ENCODE peak calls at places on chromosomes 12 and 14, in four cellular contexts. F is endodermal cell, H is HepG2, J is tibial nerve. S is an unnamed sample.

GRCh38 chr12:123900898-123901376 is 71.7 kb downstream of the CCDC92 start:
- DNase-seq in F (peak; percentile 84), H (no peak), J (no peak), S (peak; percentile 18)

GRCh38 chr12:112025808-112026375 is 12.7 kb downstream of the ERP29 start:
- DNase-seq in F (no peak), H (no peak), J (no peak), S (no peak)

GRCh38 chr12:64325055-64325454 is 65.5 kb downstream of the C12orf56 start:
- DNase-seq in F (peak; percentile 55), H (no peak), J (no peak), S (no peak)

GRCh38 chr12:24840046-24840800 is 108.7 kb downstream of the BCAT1 start:
- DNase-seq in F (no peak), H (no peak), J (no peak), S (no peak)

GRCh38 chr12:55818886-55819285 is 1.0 kb downstream of the ORMDL2 start:
- DNase-seq in F (peak; percentile 30), H (no peak), J (no peak), S (no peak)

GRCh38 chr14:105137481-105138020 is 31.0 kb downstream of the JAG2 start:
- DNase-seq in F (peak; percentile 51), H (no peak), J (no peak), S (no peak)

GRCh38 chr12:98594050-98594853 is 766 bp downstream of the SLC25A3 start:
- DNase-seq in F (peak; percentile 45), H (no peak), J (no peak), S (peak; percentile 45)

GRCh38 chr12:45909041-45909713 is 81.2 kb downstream of the SCAF11 start:
- DNase-seq in F (no peak), H (no peak), J (no peak), S (no peak)

GRCh38 chr14:31987691-31988090 is 89.4 kb upstream of the ARHGAP5 start:
- DNase-seq in F (no peak), H (no peak), J (no peak), S (no peak)

GRCh38 chr12:40469736-40470135 is 222.5 kb upstream of the CNTN1 start:
- DNase-seq in F (no peak), H (no peak), J (no peak), S (no peak)

GRCh38 chr14:78018283-78018682 is 151.9 kb upstream of the NRXN3 start:
- DNase-seq in F (no peak), H (no peak), J (no peak), S (no peak)

GRCh38 chr14:89638888-89639287 is 221.9 kb upstream of the FOXN3 start:
- DNase-seq in F (no peak), H (no peak), J (no peak), S (no peak)

GRCh38 chr12:102539651-102540553 is 59.5 kb upstream of the IGF1 start:
- DNase-seq in F (peak; percentile 81), H (peak; percentile 31), J (no peak), S (peak; percentile 7)

GRCh38 chr12:12474931-12475485 is 87.7 kb downstream of the DUSP16 start:
- DNase-seq in F (no peak), H (no peak), J (no peak), S (no peak)

GRCh38 chr14:73751157-73751691 is 37.0 kb upstream of the PNMA1 start:
- DNase-seq in F (no peak), H (no peak), J (no peak), S (no peak)

GRCh38 chr12:97642906-97643305 is 180.3 kb downstream of the RMST start:
- DNase-seq in F (no peak), H (no peak), J (no peak), S (no peak)

GRCh38 chr12:88578274-88578673 is 2.0 kb downstream of the KITLG start:
- DNase-seq in F (peak; percentile 65), H (peak; percentile 29), J (no peak), S (no peak)

GRCh38 chr14:105526781-105527380 is 498 bp downstream of the TMEM121 start:
- DNase-seq in F (no peak), H (no peak), J (no peak), S (no peak)

GRCh38 chr12:64895541-64895940 is 71.1 kb downstream of the TBC1D30 start:
- DNase-seq in F (no peak), H (no peak), J (no peak), S (no peak)

GRCh38 chr12:111248221-111248620 is 120.7 kb downstream of the PHETA1 start:
- DNase-seq in F (peak; percentile 64), H (no peak), J (no peak), S (peak; percentile 28)

GRCh38 chr12:64083285-64084210 is 138.5 kb downstream of the KICS2 start:
- DNase-seq in F (no peak), H (no peak), J (peak; percentile 64), S (peak; percentile 96)

GRCh38 chr12:4037747-4038312 is 164.6 kb upstream of the PARP11 start:
- DNase-seq in F (peak; percentile 66), H (peak; percentile 44), J (no peak), S (peak; percentile 58)

GRCh38 chr12:121529184-121529583 is 51.6 kb downstream of the KDM2B start:
- DNase-seq in F (no peak), H (no peak), J (no peak), S (no peak)

GRCh38 chr12:121533391-121534090 is 47.3 kb downstream of the KDM2B start:
- DNase-seq in F (no peak), H (no peak), J (no peak), S (no peak)

GRCh38 chr12:121530600-121531355 is 50.0 kb downstream of the KDM2B start:
- DNase-seq in F (peak; percentile 90), H (no peak), J (peak; percentile 30), S (no peak)

GRCh38 chr12:121532503-121533390 is 48.1 kb downstream of the KDM2B start:
- DNase-seq in F (no peak), H (no peak), J (no peak), S (peak; percentile 86)

DNA sequence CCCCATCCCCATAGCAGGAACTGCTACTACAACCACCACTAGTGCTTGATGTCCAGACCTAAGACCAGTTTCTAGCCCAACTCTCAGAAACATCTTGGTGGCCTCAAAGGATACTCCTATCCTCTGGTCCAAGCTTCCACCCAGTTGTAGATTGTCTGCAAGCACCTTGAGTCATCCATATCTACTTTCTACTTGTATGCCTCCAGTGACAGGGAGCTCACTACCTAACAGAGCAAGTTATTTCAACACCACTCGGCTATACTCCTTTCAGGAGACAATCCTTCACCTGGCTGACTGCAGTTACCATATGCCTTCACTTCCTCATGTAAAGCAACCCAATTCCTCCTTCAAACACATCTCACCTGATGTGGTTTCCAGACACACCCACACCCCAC is 49.5 kb downstream of the KDM2B start:
- DNase-seq in F (no peak), H (no peak), J (no peak), S (no peak)
- H3K4me1 ChIP-seq in F (no peaks in the 10 kb centered on the region), H (peaks cover 16% of the 10 kb centered on the region), J (peaks cover 7% of the 10 kb centered on the region), S (peaks cover 15% of the 10 kb centered on the region)

GRCh38 chr14:103107941-103108748 is 13.6 kb downstream of the EXOC3L4 start:
- DNase-seq in F (peak; percentile 67), H (no peak), J (no peak), S (no peak)
- H3K4me1 ChIP-seq in F (peaks cover 5% of the 10 kb centered on the region), H (peaks cover 87% of the 10 kb centered on the region), J (peaks cover 30% of the 10 kb centered on the region), S (peaks cover 20% of the 10 kb centered on the region)

GRCh38 chr12:108839890-108840230 is 17.5 kb downstream of the SSH1 start:
- DNase-seq in F (no peak), H (no peak), J (no peak), S (no peak)
- H3K4me1 ChIP-seq in F (no peaks in the 10 kb centered on the region), H (peaks cover 27% of the 10 kb centered on the region), J (peaks cover 68% of the 10 kb centered on the region), S (peaks cover 30% of the 10 kb centered on the region)

DNA sequence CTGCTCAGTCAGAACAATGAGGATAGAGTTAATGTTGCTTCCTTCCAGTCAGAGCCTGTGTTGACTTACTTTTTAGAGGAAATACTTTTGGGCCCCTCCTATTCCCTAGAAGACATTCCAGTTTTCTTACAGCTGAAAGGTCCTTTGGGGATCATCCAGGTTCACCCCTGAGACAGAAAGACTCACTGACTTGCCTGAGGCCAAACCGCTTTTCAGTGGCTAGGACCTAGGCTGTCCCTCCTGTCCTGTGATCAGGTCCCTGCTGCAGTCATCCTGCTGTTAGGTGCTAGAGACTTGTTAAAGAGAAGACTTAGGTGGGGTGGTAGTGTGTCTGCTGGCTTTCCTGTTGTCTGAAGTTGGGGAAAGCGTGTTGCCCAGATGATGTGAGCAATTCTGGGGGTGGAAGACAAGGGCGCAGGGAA is 39.6 kb downstream of the SUSD6 start:
- DNase-seq in F (peak; percentile 67), H (no peak), J (no peak), S (no peak)
- H3K4me1 ChIP-seq in F (peaks cover 17% of the 10 kb centered on the region), H (peaks cover 80% of the 10 kb centered on the region), J (peaks cover 66% of the 10 kb centered on the region), S (peaks cover 59% of the 10 kb centered on the region)

GRCh38 chr14:76948213-76948947 is 80.1 kb downstream of the IRF2BPL start:
- DNase-seq in F (peak; percentile 70), H (peak; percentile 46), J (no peak), S (no peak)

GRCh38 chr14:76950043-76951020 is 78.2 kb downstream of the IRF2BPL start:
- DNase-seq in F (no peak), H (no peak), J (no peak), S (peak; percentile 58)

GRCh38 chr14:76953196-76953945 is 75.1 kb downstream of the IRF2BPL start:
- DNase-seq in F (no peak), H (peak; percentile 45), J (peak; percentile 41), S (no peak)

GRCh38 chr14:76948976-76949375 is 79.5 kb downstream of the IRF2BPL start:
- DNase-seq in F (no peak), H (no peak), J (no peak), S (no peak)

DNA sequence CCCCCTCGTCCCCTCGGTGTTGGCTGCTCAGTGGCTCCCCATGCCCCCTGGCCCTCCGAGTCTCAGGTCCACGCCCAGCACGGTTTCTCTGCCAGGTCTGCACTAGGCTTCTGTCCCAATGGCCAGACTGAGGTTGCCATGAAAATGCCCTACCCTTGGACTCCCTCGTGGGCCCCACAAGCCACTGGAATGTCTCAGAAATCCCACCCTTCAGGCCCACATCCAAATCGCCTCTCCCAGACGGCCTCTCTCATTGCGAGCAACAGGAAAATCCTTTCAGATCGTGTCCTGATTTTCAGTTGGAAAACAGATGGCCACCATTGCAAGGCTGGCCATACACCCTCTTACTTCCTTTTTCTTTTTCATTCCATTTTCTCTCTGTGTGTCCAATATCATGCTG is 77.4 kb downstream of the IRF2BPL start:
- DNase-seq in F (no peak), H (no peak), J (no peak), S (no peak)
- H3K4me1 ChIP-seq in F (peaks cover 14% of the 10 kb centered on the region), H (peaks cover 88% of the 10 kb centered on the region), J (peaks cover 84% of the 10 kb centered on the region), S (peaks cover 24% of the 10 kb centered on the region)

DNA sequence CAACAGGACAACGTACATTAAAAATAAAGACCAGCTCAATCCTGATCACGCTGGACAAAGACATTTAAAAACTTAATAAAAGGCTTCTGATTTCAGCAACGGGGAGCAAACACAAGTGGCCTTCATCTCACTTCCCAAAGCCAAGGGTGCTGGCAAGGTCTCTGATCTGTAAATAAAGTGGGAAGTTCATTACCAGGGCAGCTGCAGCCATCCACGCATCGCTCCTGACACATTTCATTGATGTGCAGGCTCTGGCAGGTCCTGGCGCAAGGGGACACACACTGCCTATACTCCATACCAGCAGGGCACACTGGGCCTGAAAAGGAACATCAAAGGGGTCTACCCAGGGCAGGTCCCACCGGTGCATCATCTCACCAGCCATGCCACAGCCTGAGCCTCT is 51.0 kb downstream of the VWF start:
- DNase-seq in F (no peak), H (peak; percentile 43), J (no peak), S (no peak)
- H3K4me1 ChIP-seq in F (no peaks in the 10 kb centered on the region), H (peaks cover 52% of the 10 kb centered on the region), J (peaks cover 14% of the 10 kb centered on the region), S (no peaks in the 10 kb centered on the region)

GRCh38 chr12:6378709-6379427 is 3.5 kb upstream of the SCNN1A start:
- DNase-seq in F (no peak), H (no peak), J (no peak), S (no peak)
- H3K4me1 ChIP-seq in F (peaks cover 31% of the 10 kb centered on the region), H (peaks cover 66% of the 10 kb centered on the region), J (peaks cover 47% of the 10 kb centered on the region), S (peaks cover 13% of the 10 kb centered on the region)

S was measured in cardiac muscle cell.